ENCODE peak calls at places on chromosomes 16 and 17, in four cellular contexts. One of them, this sample, is unnamed.

GRCh38 chr17:14470417-14470816 is 169.5 kb downstream of the HS3ST3B1 start:
- DNase-seq in upper lobe of right lung: no peak
- DNase-seq in Ammon's horn: no peak
- DNase-seq in hypothalamus: no peak
- DNase-seq in this sample: no peak

GRCh38 chr16:89295915-89296314 is 78.4 kb downstream of the ZNF778 start:
- DNase-seq in upper lobe of right lung: no peak
- DNase-seq in Ammon's horn: no peak
- DNase-seq in hypothalamus: no peak
- DNase-seq in this sample: no peak

GRCh38 chr16:11361751-11362742 is 16.8 kb downstream of the RMI2 start:
- DNase-seq in upper lobe of right lung: peak
- DNase-seq in Ammon's horn: no peak
- DNase-seq in hypothalamus: no peak
- DNase-seq in this sample: no peak

GRCh38 chr17:78313735-78314648 is 45.9 kb downstream of the SOCS3 start:
- DNase-seq in upper lobe of right lung: peak
- DNase-seq in Ammon's horn: no peak
- DNase-seq in hypothalamus: no peak
- DNase-seq in this sample: peak

GRCh38 chr17:10327640-10328039 is 45.2 kb downstream of the MYH13 start:
- DNase-seq in upper lobe of right lung: peak
- DNase-seq in Ammon's horn: peak
- DNase-seq in hypothalamus: peak
- DNase-seq in this sample: peak

GRCh38 chr17:4605826-4606225 is 21.5 kb downstream of the SMTNL2 start:
- DNase-seq in upper lobe of right lung: no peak
- DNase-seq in Ammon's horn: peak
- DNase-seq in hypothalamus: no peak
- DNase-seq in this sample: no peak

GRCh38 chr17:4509923-4510614 is 11.4 kb downstream of the SPNS2 start:
- DNase-seq in upper lobe of right lung: no peak
- DNase-seq in Ammon's horn: no peak
- DNase-seq in hypothalamus: no peak
- DNase-seq in this sample: no peak

GRCh38 chr17:66661411-66661843 is 173.5 kb upstream of the CACNG5 start:
- DNase-seq in upper lobe of right lung: no peak
- DNase-seq in Ammon's horn: no peak
- DNase-seq in hypothalamus: no peak
- DNase-seq in this sample: no peak

GRCh38 chr17:64061157-64061898 is 40.9 kb upstream of the ICAM2 start:
- DNase-seq in upper lobe of right lung: no peak
- DNase-seq in Ammon's horn: no peak
- DNase-seq in hypothalamus: no peak
- DNase-seq in this sample: no peak

GRCh38 chr17:48528153-48528912 is 2.5 kb downstream of the HOXB1 start:
- DNase-seq in upper lobe of right lung: no peak
- DNase-seq in Ammon's horn: no peak
- DNase-seq in hypothalamus: no peak
- DNase-seq in this sample: no peak

GRCh38 chr17:78562734-78563133 is 14.5 kb downstream of the DNAH17 start:
- DNase-seq in upper lobe of right lung: no peak
- DNase-seq in Ammon's horn: no peak
- DNase-seq in hypothalamus: no peak
- DNase-seq in this sample: no peak

GRCh38 chr17:74274060-74274702 is at the start of gene DNAI2:
- DNase-seq in upper lobe of right lung: no peak
- DNase-seq in Ammon's horn: no peak
- DNase-seq in hypothalamus: peak
- DNase-seq in this sample: peak

GRCh38 chr17:64615025-64615677 is 47.0 kb downstream of the SMURF2 start:
- DNase-seq in upper lobe of right lung: no peak
- DNase-seq in Ammon's horn: no peak
- DNase-seq in hypothalamus: no peak
- DNase-seq in this sample: no peak

GRCh38 chr17:79793924-79794304 is 3.0 kb downstream of the CBX8 start:
- DNase-seq in upper lobe of right lung: no peak
- DNase-seq in Ammon's horn: no peak
- DNase-seq in hypothalamus: no peak
- DNase-seq in this sample: no peak

GRCh38 chr16:66306366-66307150 is 59.9 kb upstream of the CDH5 start:
- DNase-seq in upper lobe of right lung: no peak
- DNase-seq in Ammon's horn: no peak
- DNase-seq in hypothalamus: no peak
- DNase-seq in this sample: no peak

GRCh38 chr17:79859676-79860615 is 20.7 kb upstream of the CBX4 start:
- DNase-seq in upper lobe of right lung: no peak
- DNase-seq in Ammon's horn: no peak
- DNase-seq in hypothalamus: no peak
- DNase-seq in this sample: no peak

GRCh38 chr16:57279780-57280638 is 4.5 kb downstream of the PLLP start:
- DNase-seq in upper lobe of right lung: no peak
- DNase-seq in Ammon's horn: no peak
- DNase-seq in hypothalamus: no peak
- DNase-seq in this sample: no peak

GRCh38 chr16:28951410-28951943 is 740 bp downstream of the NFATC2IP start:
- DNase-seq in upper lobe of right lung: no peak
- DNase-seq in Ammon's horn: no peak
- DNase-seq in hypothalamus: no peak
- DNase-seq in this sample: no peak

GRCh38 chr16:68093816-68094613 is 8.8 kb downstream of the NFATC3 start:
- DNase-seq in upper lobe of right lung: no peak
- DNase-seq in Ammon's horn: no peak
- DNase-seq in hypothalamus: no peak
- DNase-seq in this sample: no peak

GRCh38 chr17:82754297-82755208 is 2.7 kb downstream of the TBCD start:
- DNase-seq in upper lobe of right lung: no peak
- DNase-seq in Ammon's horn: peak
- DNase-seq in hypothalamus: no peak
- DNase-seq in this sample: no peak

This sample was measured in T-cell.